ENCODE peak calls at places on chromosome 13, in five cellular contexts. F is fibroblast of lung, O is GM23338, C is dorsolateral prefrontal cortex, Z is left ventricle myocardium inferior. I is an unnamed sample.

GRCh38 chr13:45828253-45828968 is 23.1 kb downstream of the SIAH3 start:
- DNase-seq in C (no peak), F (no peak), O (peak; percentile 49), Z (no peak), I (no peak)

GRCh38 chr13:18943721-18944391 is 237.8 kb downstream of the TUBA3C start:
- DNase-seq in F (no peak), C (no peak), O (no peak), Z (no peak), I (no peak)

GRCh38 chr13:20489185-20489820 is 36.4 kb downstream of the CRYL1 start:
- DNase-seq in C (peak; percentile 61), Z (no peak), O (no peak), F (no peak), I (no peak)

GRCh38 chr13:55661505-55661904 is 1479.2 kb upstream of the PRR20A start:
- DNase-seq in C (no peak), O (no peak), F (no peak), Z (no peak), I (no peak)

GRCh38 chr13:75195479-75196111 is 286.4 kb downstream of the TBC1D4 start:
- DNase-seq in O (peak; percentile 23), C (no peak), F (no peak), Z (no peak), I (no peak)

GRCh38 chr13:100440756-100441421 is 147.7 kb downstream of the GGACT start:
- DNase-seq in C (no peak), O (no peak), F (peak; percentile 78), Z (no peak), I (no peak)

GRCh38 chr13:20988909-20989735 is 72.3 kb downstream of the LATS2 start:
- DNase-seq in Z (no peak), O (no peak), F (no peak), C (no peak), I (no peak)

GRCh38 chr13:21124853-21125252 is 51.5 kb downstream of the SKA3 start:
- DNase-seq in F (peak; percentile 70), Z (no peak), C (no peak), O (peak; percentile 50), I (no peak)

GRCh38 chr13:99636728-99637353 is 135.6 kb downstream of the TM9SF2 start:
- DNase-seq in C (no peak), F (no peak), Z (no peak), O (no peak), I (no peak)

GRCh38 chr13:79030513-79030912 is 371.6 kb upstream of the OBI1 start:
- DNase-seq in C (no peak), O (no peak), F (no peak), Z (no peak), I (no peak)

GRCh38 chr13:53060840-53061485 is 32.4 kb downstream of the OLFM4 start:
- DNase-seq in Z (no peak), O (no peak), C (no peak), F (no peak), I (no peak)

GRCh38 chr13:58955546-58956385 is 1208.0 kb downstream of the DIAPH3 start:
- DNase-seq in C (no peak), O (no peak), Z (no peak), F (no peak), I (no peak)

GRCh38 chr13:24505756-24506155 is 6.8 kb downstream of the PARP4 start:
- DNase-seq in Z (no peak), C (no peak), F (no peak), O (no peak), I (no peak)

GRCh38 chr13:54248306-54248705 is 1219.7 kb downstream of the OLFM4 start:
- DNase-seq in F (no peak), O (no peak), Z (no peak), C (no peak), I (no peak)

GRCh38 chr13:97948041-97948440 is 5.4 kb upstream of the IPO5 start:
- DNase-seq in O (no peak), C (no peak), F (peak; percentile 42), Z (no peak), I (no peak)

GRCh38 chr13:113774177-113775107 is 15.4 kb downstream of the TMEM255B start:
- DNase-seq in Z (no peak), O (no peak), C (no peak), F (peak; percentile 52), I (no peak)

GRCh38 chr13:76822691-76823267 is 63.4 kb downstream of the KCTD12 start:
- DNase-seq in Z (no peak), C (no peak), O (no peak), F (peak; percentile 17), I (no peak)

GRCh38 chr13:45305079-45305478 is 35.9 kb downstream of the TPT1 start:
- DNase-seq in Z (no peak), C (no peak), O (no peak), F (no peak), I (no peak)

GRCh38 chr13:69324109-69324886 is 783.3 kb upstream of the ATXN8OS start:
- DNase-seq in C (no peak), F (peak; percentile 28), O (peak; percentile 32), Z (no peak), I (no peak)
- TF ChIP-seq CTCF in C (peak; percentile 48), F (no peak), O (peak; percentile 51), Z (peak; percentile 29), I (no peak)

GRCh38 chr13:28532226-28533048 is 37.5 kb upstream of the FLT1 start:
- DNase-seq in O (peak; percentile 72), Z (peak; percentile 53), C (no peak), F (no peak), I (no peak)

GRCh38 chr13:28531195-28531955 is 36.4 kb upstream of the FLT1 start:
- DNase-seq in F (peak; percentile 16), O (peak; percentile 89), C (no peak), Z (peak; percentile 61), I (no peak)

GRCh38 chr13:28531956-28532225 is 37.0 kb upstream of the FLT1 start:
- DNase-seq in C (no peak), Z (no peak), F (no peak), O (no peak), I (no peak)

GRCh38 chr13:28529836-28530235 is 34.9 kb upstream of the FLT1 start:
- DNase-seq in Z (no peak), F (no peak), O (no peak), C (no peak), I (no peak)

GRCh38 chr13:28530729-28531194 is 35.8 kb upstream of the FLT1 start:
- DNase-seq in Z (no peak), O (no peak), C (no peak), F (no peak), I (no peak)
- H3K4me3 ChIP-seq in Z (peak overlapping the region; percentile 69), O (peak overlapping the region; percentile 78), C (peak overlapping the region; percentile 40), F (peak overlapping the region; percentile 33), I (peak overlapping the region; percentile 19)

GRCh38 chr13:112184851-112185371 is 118.0 kb downstream of the SOX1 start:
- DNase-seq in O (no peak), F (no peak), C (no peak), Z (no peak), I (no peak)
- H3K27ac ChIP-seq in O (no peak overlapping the region), F (no peak overlapping the region), C (no peak overlapping the region), Z (no peak overlapping the region), I (no peak overlapping the region)

DNA sequence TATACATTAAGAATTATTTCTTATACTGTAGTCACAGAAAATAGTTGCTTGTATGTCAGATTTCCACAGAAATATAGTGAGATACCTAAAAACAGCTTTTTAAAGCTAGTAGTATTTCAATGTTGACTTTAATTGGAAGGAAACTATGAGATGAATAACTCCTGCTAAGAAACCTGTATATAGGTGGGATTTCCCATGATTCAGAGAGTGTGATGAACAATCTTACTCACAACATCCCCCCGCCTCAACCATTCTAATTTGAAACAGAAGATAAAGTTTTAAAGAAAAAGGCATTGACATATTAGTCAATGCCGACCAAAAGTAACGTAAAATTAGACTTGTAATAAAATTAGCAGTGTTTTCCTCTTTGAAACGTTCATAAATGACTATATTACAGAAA is 1.4 kb upstream of the MIR17HG start:
- DNase-seq in C (no peak), O (no peak), Z (no peak), F (no peak), I (no peak)
- TF ChIP-seq CTCF in C (no peak), O (no peak), Z (no peak), F (no peak), I (no peak)

DNA sequence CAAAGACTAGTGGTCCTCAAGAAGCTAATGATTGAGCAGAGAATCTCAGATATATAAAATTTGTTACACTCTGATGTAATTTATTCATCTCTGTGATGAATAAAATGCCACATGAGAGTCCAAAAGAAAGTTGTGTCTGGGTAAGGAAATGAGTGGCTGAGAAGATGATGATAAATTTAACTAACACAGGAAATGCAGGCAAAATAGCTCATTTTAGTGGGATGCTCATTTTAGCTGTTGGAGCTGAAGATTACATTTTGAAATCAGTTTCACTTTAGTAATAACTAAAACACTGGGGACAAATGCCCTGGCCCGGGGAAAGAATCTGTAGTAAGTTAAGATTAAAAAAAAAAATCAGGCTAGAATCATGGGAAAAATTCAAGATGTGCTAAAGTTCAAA is 35.2 kb downstream of the SPRY2 start:
- DNase-seq in Z (no peak), F (no peak), C (no peak), O (no peak), I (no peak)
- H3K4me3 ChIP-seq in Z (peak overlapping the region; percentile 31), F (no peak overlapping the region), C (no peak overlapping the region), O (no peak overlapping the region), I (no peak overlapping the region)

DNA sequence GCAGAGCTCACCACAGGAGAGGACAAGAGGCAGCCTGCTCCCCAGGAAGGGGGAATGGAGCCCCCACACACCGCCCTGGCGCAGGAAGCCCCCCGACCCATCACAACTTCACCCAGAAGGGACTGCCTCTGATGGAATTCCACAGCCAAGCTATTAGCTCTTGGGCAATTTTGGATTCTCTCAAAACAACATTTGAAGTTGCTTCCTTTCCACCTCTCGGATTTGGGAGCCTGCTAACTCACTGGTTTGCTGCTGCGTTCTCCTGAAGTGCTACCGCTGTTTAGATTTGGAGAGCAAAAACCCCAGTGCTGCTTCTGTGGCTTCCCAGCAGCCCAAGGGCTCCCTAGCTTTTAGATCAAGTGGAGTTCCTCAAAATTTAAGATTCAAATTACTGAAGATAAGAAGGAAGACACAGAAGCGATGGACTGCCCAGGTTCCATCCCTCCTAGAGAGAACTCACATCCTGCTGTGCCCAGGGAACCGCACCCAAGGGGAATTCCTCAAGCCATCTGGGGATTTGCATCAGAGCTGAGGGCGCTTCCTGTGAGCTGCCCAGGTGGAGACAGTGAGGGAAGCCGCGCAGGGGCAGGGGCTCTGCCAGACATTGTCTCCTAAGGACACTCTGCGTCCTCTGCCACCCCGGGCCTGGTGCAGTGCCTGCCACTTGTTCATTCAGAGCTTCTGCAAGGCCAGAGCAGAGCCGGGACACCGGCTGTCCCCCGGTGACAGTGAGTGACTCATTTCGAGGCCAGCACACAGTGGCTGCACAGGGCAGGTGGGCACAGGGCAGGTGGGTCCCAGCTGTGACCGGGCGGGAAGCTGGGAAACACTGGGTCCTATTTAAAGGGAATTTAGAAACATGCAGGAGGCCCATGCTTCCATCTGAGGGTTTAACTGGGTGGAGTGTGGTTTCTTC is 45.5 kb downstream of the COL4A1 start:
- DNase-seq in F (no peak), O (peak; percentile 71), Z (no peak), C (no peak), I (no peak)
- H3K27ac ChIP-seq in F (peak overlapping the region; percentile 56), O (peak overlapping the region; percentile 66), Z (peak overlapping the region; percentile 84), C (no peak overlapping the region), I (peak overlapping the region; percentile 70)

DNA sequence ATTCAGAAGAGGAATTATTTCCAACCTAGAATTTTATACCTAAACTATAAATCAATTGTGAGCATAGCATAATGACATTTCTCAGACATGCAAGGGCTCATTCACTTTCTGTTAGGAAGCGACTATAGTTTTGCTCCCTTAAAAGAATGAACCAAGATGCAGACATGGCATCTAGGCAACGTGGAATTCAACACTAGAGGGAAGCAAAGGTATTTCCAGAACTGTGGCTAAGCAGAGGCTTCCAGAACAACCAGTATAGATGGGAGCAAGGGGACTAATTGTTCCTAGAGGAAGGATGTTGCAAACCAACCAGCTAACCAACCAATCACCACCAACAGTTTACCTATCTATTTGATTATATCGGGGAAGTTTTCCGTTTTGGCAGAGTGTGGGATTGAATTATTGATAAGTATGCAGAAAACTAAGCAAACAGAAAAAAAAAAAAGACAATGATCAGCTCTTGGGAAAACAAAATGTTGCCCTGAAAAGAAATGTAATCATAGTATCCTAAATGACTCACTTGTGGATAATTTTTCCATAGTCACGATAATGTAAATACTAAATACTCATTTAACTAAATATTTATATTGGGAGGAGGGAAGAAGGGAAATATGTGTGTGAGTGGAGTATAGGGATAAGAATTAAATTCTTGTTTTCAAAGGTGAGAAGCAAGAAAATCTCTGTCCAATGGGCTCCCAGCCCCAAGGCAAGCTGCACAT is 21.1 kb downstream of the ARL11 start:
- DNase-seq in C (no peak), O (peak; percentile 68), F (peak; percentile 41), Z (no peak), I (no peak)
- TF ChIP-seq CTCF in C (peak; percentile 9), O (peak; percentile 52), F (peak; percentile 32), Z (peak; percentile 56), I (peak; percentile 8)

I was measured in esophagus squamous epithelium.